ENCODE peak calls at places on chromosomes 7 and 10, in four cellular contexts. L, U, B and X are unnamed samples.

GRCh38 chr10:13072339-13072738 is 27.6 kb upstream of the OPTN start:
- DNase-seq in U (no peak), B (no peak), L (no peak), X (no peak)

GRCh38 chr7:101140339-101140699 is 13.4 kb downstream of the SERPINE1 start:
- DNase-seq in B (no peak), U (no peak), L (no peak), X (no peak)

GRCh38 chr7:33854178-33854577 is 51.2 kb upstream of the BMPER start:
- DNase-seq in L (no peak), B (no peak), U (no peak), X (no peak)

GRCh38 chr7:118872568-118872967 is 648.1 kb downstream of the ANKRD7 start:
- DNase-seq in L (no peak), U (no peak), B (no peak), X (no peak)

GRCh38 chr10:28578454-28578853 is 45.5 kb downstream of the WAC start:
- DNase-seq in L (no peak), U (no peak), B (no peak), X (no peak)

GRCh38 chr10:23826399-23826798 is 382.5 kb upstream of the KIAA1217 start:
- DNase-seq in U (no peak), B (no peak), L (no peak), X (peak)

GRCh38 chr7:1925973-1926907 is 256.2 kb downstream of the ELFN1 start:
- DNase-seq in L (peak), U (no peak), B (no peak), X (no peak)

GRCh38 chr7:57867884-57868701 is 418.1 kb downstream of the ZNF716 start:
- DNase-seq in L (no peak), U (no peak), B (no peak), X (no peak)

GRCh38 chr7:131235489-131236317 is 92.0 kb upstream of the MKLN1 start:
- DNase-seq in U (no peak), L (no peak), B (no peak), X (no peak)

GRCh38 chr10:34475222-34475621 is 339.9 kb downstream of the PARD3 start:
- DNase-seq in L (no peak), U (no peak), B (no peak), X (no peak)

GRCh38 chr7:41103331-41103730 is 599.6 kb downstream of the INHBA start:
- DNase-seq in B (peak), U (no peak), L (no peak), X (peak)

GRCh38 chr10:93067443-93068365 is 6.0 kb upstream of the CYP26A1 start:
- DNase-seq in L (no peak), B (no peak), U (no peak), X (no peak)

GRCh38 chr10:115909037-115909436 is 364.0 kb downstream of the GFRA1 start:
- DNase-seq in U (no peak), B (no peak), L (no peak), X (no peak)

GRCh38 chr10:49001402-49001801 is 61.8 kb upstream of the LRRC18 start:
- DNase-seq in B (no peak), U (no peak), L (peak), X (no peak)

GRCh38 chr10:96587255-96588059 is 645 bp upstream of the TM9SF3 start:
- DNase-seq in U (peak), B (no peak), L (no peak), X (no peak)
- TF ChIP-seq SPI1 in U (no peak), B (no peak), L (no peak), X (no peak)

GRCh38 chr7:112789824-112790650 is at the start of gene TMEM168:
- DNase-seq in L (peak), U (peak), B (peak), X (peak)
- TF ChIP-seq POLR2AphosphoS5 in L (peak), U (peak), B (peak), X (peak)

GRCh38 chr7:128201690-128202085 is 39.4 kb upstream of the LEP start:
- DNase-seq in L (no peak), B (no peak), U (no peak), X (no peak)
- TF ChIP-seq SPI1 in L (no peak), B (no peak), U (no peak), X (no peak)

GRCh38 chr10:6216916-6217315 is 14.2 kb downstream of the PFKFB3 start:
- DNase-seq in B (no peak), L (no peak), U (no peak), X (no peak)

GRCh38 chr10:6214612-6215011 is 11.9 kb downstream of the PFKFB3 start:
- DNase-seq in B (no peak), U (no peak), L (no peak), X (no peak)

GRCh38 chr10:6215241-6215640 is 12.5 kb downstream of the PFKFB3 start:
- DNase-seq in L (no peak), B (no peak), U (no peak), X (no peak)

GRCh38 chr10:6217621-6218020 is 14.9 kb downstream of the PFKFB3 start:
- DNase-seq in U (no peak), L (no peak), B (no peak), X (no peak)

DNA sequence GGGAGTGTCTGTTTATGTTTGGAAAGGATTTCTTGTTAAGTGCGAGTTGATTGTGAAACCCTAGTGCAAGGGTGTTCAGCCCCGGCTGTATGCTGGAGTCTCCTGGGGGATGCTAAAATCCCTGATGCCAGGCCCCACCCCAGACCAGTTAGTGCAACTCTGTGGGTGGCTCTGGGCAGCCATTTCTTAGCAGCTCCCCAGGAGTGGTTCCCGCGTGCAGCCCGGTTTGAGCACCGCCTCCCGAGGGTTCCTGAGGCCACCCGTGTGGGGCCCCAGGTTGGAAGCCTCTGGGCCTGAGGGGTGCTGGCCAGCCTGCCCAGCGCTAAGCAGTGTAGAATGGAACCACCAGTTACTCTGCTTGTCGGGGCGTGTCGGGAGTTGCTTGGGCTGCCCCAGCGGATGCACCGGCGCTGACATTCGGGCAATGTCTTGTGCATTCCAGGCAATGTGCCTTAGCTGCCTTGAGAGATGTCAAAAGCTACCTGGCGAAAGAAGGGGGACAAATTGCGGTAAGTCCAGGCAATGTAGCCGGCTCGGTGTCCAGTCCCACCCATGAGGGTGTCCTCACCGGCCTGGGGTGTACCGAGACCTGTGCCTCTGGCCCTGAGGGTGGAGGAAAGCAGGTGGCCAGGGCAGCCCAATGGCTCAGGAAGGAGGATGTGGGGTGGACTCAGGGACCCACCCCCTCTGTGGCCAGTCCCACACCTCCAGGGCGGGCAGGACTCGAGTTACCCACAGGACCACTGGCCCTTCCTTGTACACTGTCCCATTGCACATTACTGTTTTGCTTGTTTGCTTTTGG is 13.2 kb downstream of the PFKFB3 start:
- DNase-seq in U (no peak), B (no peak), L (no peak), X (no peak)
- TF ChIP-seq POLR2AphosphoS5 in U (no peak), B (peak), L (no peak), X (no peak)

GRCh38 chr10:43347997-43348396 is 23.4 kb upstream of the FXYD4 start:
- DNase-seq in B (no peak), U (no peak), L (no peak), X (no peak)

GRCh38 chr10:43348511-43349312 is 22.7 kb upstream of the FXYD4 start:
- DNase-seq in U (peak), B (peak), L (peak), X (peak)

GRCh38 chr10:43350686-43351085 is 20.8 kb upstream of the FXYD4 start:
- DNase-seq in L (no peak), B (no peak), U (no peak), X (no peak)

GRCh38 chr10:43351301-43351700 is 20.1 kb upstream of the FXYD4 start:
- DNase-seq in U (no peak), L (no peak), B (no peak), X (no peak)

GRCh38 chr10:43350139-43350538 is 21.3 kb upstream of the FXYD4 start:
- DNase-seq in B (no peak), L (no peak), U (no peak), X (no peak)
- TF ChIP-seq SPI1 in B (no peak), L (no peak), U (no peak), X (no peak)

GRCh38 chr10:490891-491571 is 198.4 kb downstream of the DIP2C start:
- DNase-seq in U (no peak), L (no peak), B (no peak), X (no peak)
- TF ChIP-seq POLR2AphosphoS5 in U (no peak), L (no peak), B (no peak), X (no peak)

GRCh38 chr7:157766098-157766497 is 429.3 kb downstream of the DNAJB6 start:
- DNase-seq in B (no peak), U (no peak), L (no peak), X (no peak)

GRCh38 chr7:157762824-157763223 is 426.0 kb downstream of the DNAJB6 start:
- DNase-seq in U (no peak), L (no peak), B (no peak), X (no peak)

GRCh38 chr7:157763279-157764000 is 426.6 kb downstream of the DNAJB6 start:
- DNase-seq in L (no peak), U (no peak), B (no peak), X (no peak)

GRCh38 chr7:157764193-157764592 is 427.4 kb downstream of the DNAJB6 start:
- DNase-seq in L (no peak), B (no peak), U (no peak), X (no peak)

DNA sequence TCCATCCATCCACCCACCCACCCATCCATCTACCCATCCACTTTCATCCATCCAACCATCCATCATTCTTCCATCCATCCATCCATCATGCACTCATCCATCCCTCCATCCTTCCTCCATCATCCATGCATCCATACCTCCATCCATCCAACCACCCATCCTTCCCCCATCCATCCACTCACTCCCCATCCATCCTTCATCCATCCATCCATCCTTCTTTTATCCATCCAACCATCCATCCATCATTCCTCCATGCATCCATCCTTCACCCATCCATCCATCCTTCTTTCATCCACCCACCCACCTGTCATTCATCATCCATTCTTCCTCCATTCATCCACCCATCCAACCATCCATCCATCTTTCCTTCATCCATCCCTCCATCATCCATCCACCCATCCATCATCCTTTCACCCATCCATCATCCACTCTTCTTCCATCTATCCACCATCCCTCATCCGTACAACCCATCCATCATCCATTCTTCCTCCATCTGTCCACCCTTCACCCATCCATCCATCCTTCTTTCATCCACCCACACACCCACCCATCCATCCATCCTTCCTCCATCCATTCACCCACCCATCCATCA is 428.2 kb downstream of the DNAJB6 start:
- DNase-seq in L (no peak), U (no peak), B (no peak), X (no peak)
- TF ChIP-seq SPI1 in L (no peak), U (no peak), B (no peak), X (no peak)

DNA sequence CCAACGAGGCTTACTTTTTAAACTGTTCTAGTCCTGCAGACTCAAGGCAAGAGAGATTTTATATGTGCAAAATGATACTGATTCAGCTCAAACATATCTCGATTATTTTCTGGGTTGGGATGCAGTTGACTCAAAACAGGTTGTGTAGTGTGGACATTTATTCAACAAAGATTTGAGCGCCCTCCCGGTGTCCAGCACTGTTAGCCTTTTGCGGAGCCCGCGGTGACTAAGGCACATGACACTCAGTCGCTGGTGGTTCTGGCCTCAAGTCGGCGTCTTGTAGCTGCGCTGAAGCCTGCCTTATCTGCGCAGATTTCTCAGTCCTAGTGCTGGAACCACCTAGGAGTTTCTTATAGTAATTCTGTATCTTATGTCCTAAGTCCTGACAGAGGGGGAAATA is 938 bp upstream of the CADPS2 start:
- DNase-seq in U (peak), L (peak), B (no peak), X (no peak)
- TF ChIP-seq POLR2AphosphoS5 in U (no peak), L (no peak), B (no peak), X (no peak)

GRCh38 chr7:17299477-17299991 is 1.1 kb downstream of the AHR start:
- DNase-seq in B (no peak), U (peak), L (no peak), X (no peak)

GRCh38 chr7:17297243-17297642 is 1.2 kb upstream of the AHR start:
- DNase-seq in B (no peak), L (no peak), U (no peak), X (no peak)

GRCh38 chr7:17298102-17298839 is at the start of gene AHR:
- DNase-seq in B (peak), U (peak), L (peak), X (peak)

GRCh38 chr7:17300012-17300411 is 1.6 kb downstream of the AHR start:
- DNase-seq in U (no peak), B (no peak), L (no peak), X (no peak)

DNA sequence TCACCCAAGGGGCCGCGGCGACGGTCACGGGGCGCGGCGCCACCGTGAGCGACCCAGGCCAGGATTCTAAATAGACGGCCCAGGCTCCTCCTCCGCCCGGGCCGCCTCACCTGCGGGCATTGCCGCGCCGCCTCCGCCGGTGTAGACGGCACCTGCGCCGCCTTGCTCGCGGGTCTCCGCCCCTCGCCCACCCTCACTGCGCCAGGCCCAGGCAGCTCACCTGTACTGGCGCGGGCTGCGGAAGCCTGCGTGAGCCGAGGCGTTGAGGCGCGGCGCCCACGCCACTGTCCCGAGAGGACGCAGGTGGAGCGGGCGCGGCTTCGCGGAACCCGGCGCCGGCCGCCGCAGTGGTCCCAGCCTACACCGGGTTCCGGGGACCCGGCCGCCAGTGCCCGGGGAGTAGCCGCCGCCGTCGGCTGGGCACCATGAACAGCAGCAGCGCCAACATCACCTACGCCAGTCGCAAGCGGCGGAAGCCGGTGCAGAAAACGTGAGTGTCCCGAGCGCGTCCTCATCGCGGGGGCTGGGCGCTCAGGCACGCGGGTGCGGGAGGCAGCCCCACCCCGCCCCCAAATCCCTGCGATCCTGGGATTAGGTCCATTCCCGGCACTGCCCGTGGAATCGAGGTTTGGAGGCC is 506 bp downstream of the AHR start:
- DNase-seq in U (peak), L (no peak), B (no peak), X (peak)
- TF ChIP-seq SPI1 in U (no peak), L (no peak), B (no peak), X (no peak)

DNA sequence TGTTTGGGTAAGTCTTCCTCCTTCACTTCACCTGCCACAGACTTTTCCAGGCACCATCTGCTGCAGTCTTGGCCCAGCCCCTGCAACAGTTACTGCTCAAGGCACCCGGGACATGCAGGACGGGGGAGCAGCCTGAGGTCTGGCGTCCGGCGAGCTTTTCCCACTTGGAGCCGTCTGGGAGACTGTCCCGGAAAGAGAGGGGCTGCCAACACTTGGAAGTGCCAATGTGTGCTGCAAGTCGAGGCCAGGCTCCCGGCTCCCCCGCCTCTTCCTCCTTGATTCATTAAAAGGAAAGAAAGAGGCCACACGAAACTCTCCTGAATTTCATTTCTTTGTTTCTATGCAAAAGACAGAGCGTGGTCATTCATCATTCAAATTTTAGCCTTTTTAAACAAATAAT is 13.8 kb downstream of the HTRA1 start:
- DNase-seq in B (no peak), L (no peak), U (no peak), X (no peak)
- TF ChIP-seq POLR2AphosphoS5 in B (no peak), L (no peak), U (no peak), X (no peak)